ENCODE peak calls at places on chromosomes 13 and 19, in six cellular contexts. G is stimulated activated naive CD8-positive, alpha-beta T cell treated with anti-CD3 and anti-CD28 coated beads, Interleukin-15, Interleukin-2, amounts not matched to agents 100 U/mL and 50 U/mL, for 24 hours; A is stimulated activated CD8-positive, alpha-beta memory T cell treated with anti-CD3 and anti-CD28 coated beads, Interleukin-12 subunit alpha, Interleukin-12 subunit beta, amount 100 ng/mL, for 1 hour; C is NCI-H2227 treated with DMSO at 0.1 percent for 48 hours; W is NCI-H1105 treated with DMSO at 0.1 percent for 48 hours; T is mucosa of gallbladder. U is an unnamed sample.

GRCh38 chr13:73993661-73994060 is 140.5 kb downstream of the KLF12 start:
- DNase-seq in G (no peak), A (no peak), C (peak), W (no peak), T (no peak), U (no peak)

GRCh38 chr19:47084879-47085439 is 28.6 kb downstream of the ZC3H4 start:
- DNase-seq in G (no peak), A (no peak), C (no peak), W (no peak), T (no peak), U (no peak)

GRCh38 chr13:26946675-26947342 is 186.2 kb upstream of the GPR12 start:
- DNase-seq in G (no peak), A (no peak), C (peak), W (peak), T (no peak), U (no peak)

GRCh38 chr19:18300930-18301717 is 19.7 kb upstream of the JUND start:
- DNase-seq in G (no peak), A (no peak), C (no peak), W (no peak), T (no peak), U (peak)

GRCh38 chr19:7582446-7582845 is 13.2 kb upstream of the CAMSAP3 start:
- DNase-seq in G (no peak), A (no peak), C (no peak), W (no peak), T (no peak), U (no peak)

GRCh38 chr13:32019612-32020233 is 11.9 kb upstream of the FRY start:
- DNase-seq in G (no peak), A (no peak), C (peak), W (peak), T (peak), U (peak)

GRCh38 chr19:28213476-28214082 is 999.4 kb downstream of the UQCRFS1 start:
- DNase-seq in G (no peak), A (no peak), C (peak), W (no peak), T (no peak), U (no peak)

GRCh38 chr19:46753420-46754155 is 7.3 kb upstream of the STRN4 start:
- DNase-seq in G (peak), A (peak), C (no peak), W (peak), T (peak), U (no peak)